ENCODE peak calls at places on chromosomes 13 and 19, in four cellular contexts. X is breast epithelium, L is colonic mucosa, P is tibial artery. O is an unnamed sample. For H3K27me3, the result is how much of the 10 kb centered on the place peaks cover.

GRCh38 chr13:36133950-36134349 is 2.8 kb upstream of the DCLK1 start:
- DNase-seq in X (no peak), L (no peak), P (no peak), O (no peak)

GRCh38 chr19:57269515-57270250 is 10.6 kb upstream of the ZNF460 start:
- DNase-seq in X (no peak), L (no peak), P (no peak), O (peak)

GRCh38 chr13:71758823-71759222 is 108.2 kb downstream of the DACH1 start:
- DNase-seq in X (no peak), L (no peak), P (no peak), O (no peak)

GRCh38 chr19:42348211-42348610 is 22.8 kb downstream of the MEGF8 start:
- DNase-seq in X (no peak), L (no peak), P (no peak), O (no peak)

GRCh38 chr19:42216653-42217521 is 590 bp downstream of the DEDD2 start:
- DNase-seq in X (peak), L (peak), P (peak), O (peak)

GRCh38 chr19:58196911-58197616 is 14.2 kb downstream of the ZNF274 start:
- DNase-seq in X (no peak), L (no peak), P (no peak), O (peak)

GRCh38 chr13:40230833-40231266 is 435.6 kb downstream of the FOXO1 start:
- DNase-seq in X (no peak), L (no peak), P (no peak), O (no peak)

GRCh38 chr19:41367848-41368301 is 3.9 kb upstream of the B9D2 start:
- DNase-seq in X (no peak), L (no peak), P (no peak), O (no peak)

GRCh38 chr13:30412351-30412750 is 9.9 kb upstream of the UBE2L5 start:
- DNase-seq in X (no peak), L (no peak), P (no peak), O (no peak)
- TF ChIP-seq CTCF in X (no peak), L (no peak), P (no peak), O (no peak)

GRCh38 chr13:27975579-27976361 is 6.7 kb upstream of the CDX2 start:
- DNase-seq in X (no peak), L (no peak), P (peak), O (no peak)

GRCh38 chr13:27979001-27979643 is 9.4 kb downstream of the URAD start:
- DNase-seq in X (no peak), L (peak), P (peak), O (no peak)

GRCh38 chr13:27976362-27977177 is 7.5 kb upstream of the CDX2 start:
- DNase-seq in X (no peak), L (no peak), P (peak), O (no peak)

GRCh38 chr13:27978301-27978968 is 9.3 kb upstream of the CDX2 start:
- DNase-seq in X (no peak), L (peak), P (peak), O (no peak)

GRCh38 chr13:27977476-27978300 is 8.6 kb upstream of the CDX2 start:
- DNase-seq in X (no peak), L (peak), P (peak), O (peak)
- H3K27me3 ChIP-seq in X (under half), L (under half), P (half or more), O (under half)

DNA sequence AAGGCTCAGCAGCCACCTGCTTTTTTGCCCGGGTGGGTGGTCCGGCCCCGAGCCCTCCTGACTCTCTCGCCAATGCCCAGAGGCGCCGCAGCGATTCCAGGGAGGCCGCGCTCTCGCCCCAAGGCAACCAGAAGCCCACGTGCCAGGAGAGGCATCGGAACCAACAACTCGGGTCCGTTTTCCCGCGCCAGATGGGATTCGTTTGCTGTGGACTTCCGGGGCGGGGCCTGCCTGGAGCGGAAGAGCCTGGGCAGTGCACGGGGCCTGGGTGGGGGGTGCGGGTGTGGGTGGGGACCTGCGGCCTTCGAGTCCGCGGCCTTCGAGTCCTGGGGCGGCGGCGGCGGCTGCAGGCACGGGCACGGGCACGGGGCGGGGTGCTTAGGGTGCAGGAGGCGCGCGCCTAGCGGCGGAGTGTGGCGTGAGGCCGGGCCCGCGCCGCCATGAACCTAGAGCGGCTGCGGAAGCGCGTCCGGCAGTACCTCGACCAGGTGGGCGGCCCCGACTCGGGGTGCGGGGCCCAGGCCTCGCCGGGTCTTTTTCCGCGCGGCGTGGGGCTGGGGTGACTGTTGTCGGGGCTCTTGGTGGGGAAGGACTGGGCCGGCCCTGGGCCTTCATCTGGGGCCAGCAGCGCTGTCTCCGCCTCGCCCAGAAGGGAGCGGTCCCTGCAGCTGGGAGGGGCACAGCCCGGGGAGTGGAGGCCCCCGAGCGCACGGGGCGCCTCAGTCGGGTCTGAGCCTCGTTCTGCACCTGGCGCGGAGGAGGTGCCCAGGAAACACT is at the start of gene CDC16:
- DNase-seq in X (peak), L (peak), P (peak), O (peak)
- TF ChIP-seq CTCF in X (no peak), L (peak), P (no peak), O (no peak)

GRCh38 chr19:3024870-3025515 is 4.1 kb downstream of the TLE2 start:
- DNase-seq in X (no peak), L (peak), P (no peak), O (no peak)
- H3K27me3 ChIP-seq in X (under half), L (under half), P (half or more), O (under half)

GRCh38 chr19:40139533-40140287 is 49.0 kb upstream of the ZNF780A start:
- DNase-seq in X (no peak), L (no peak), P (no peak), O (no peak)
- TF ChIP-seq CTCF in X (peak), L (peak), P (peak), O (peak)

GRCh38 chr13:33352023-33352422 is 66.5 kb upstream of the STARD13 start:
- DNase-seq in X (no peak), L (no peak), P (no peak), O (no peak)
- H3K27me3 ChIP-seq in X (under half), L (under half), P (under half), O (under half)

O was measured in GM06990.